ENCODE peak calls at places on chromosomes 1 and 21, in ten cellular contexts. One of them, this sample, is unnamed.

GRCh38 chr1:84253891-84254290 is 47.6 kb upstream of the SAMD13 start:
- DNase-seq in esophagus squamous epithelium: no peak
- DNase-seq in HFFc6: peak
- DNase-seq in A549: peak
- DNase-seq in B cell: no peak
- DNase-seq in A673: peak
- DNase-seq in GM12864: no peak
- DNase-seq in AG04449: peak
- DNase-seq in pancreas: peak
- DNase-seq in OCI-LY7: no peak
- DNase-seq in this sample: no peak

GRCh38 chr1:155002479-155003226 is at the start of gene ZBTB7B:
- DNase-seq in A673: peak
- DNase-seq in esophagus squamous epithelium: no peak
- DNase-seq in AG04449: no peak
- DNase-seq in pancreas: peak
- DNase-seq in B cell: peak
- DNase-seq in OCI-LY7: no peak
- DNase-seq in A549: peak
- DNase-seq in GM12864: no peak
- DNase-seq in HFFc6: no peak
- DNase-seq in this sample: peak

GRCh38 chr1:10950316-10951172 is 61.9 kb upstream of the TARDBP start:
- DNase-seq in B cell: no peak
- DNase-seq in GM12864: no peak
- DNase-seq in A549: no peak
- DNase-seq in esophagus squamous epithelium: no peak
- DNase-seq in A673: no peak
- DNase-seq in AG04449: no peak
- DNase-seq in OCI-LY7: no peak
- DNase-seq in pancreas: no peak
- DNase-seq in HFFc6: no peak
- DNase-seq in this sample: no peak

GRCh38 chr1:1171551-1172340 is 1.9 kb upstream of the TTLL10 start:
- DNase-seq in B cell: peak
- DNase-seq in A549: no peak
- DNase-seq in OCI-LY7: no peak
- DNase-seq in GM12864: no peak
- DNase-seq in esophagus squamous epithelium: no peak
- DNase-seq in AG04449: no peak
- DNase-seq in HFFc6: no peak
- DNase-seq in A673: no peak
- DNase-seq in pancreas: no peak
- DNase-seq in this sample: peak

GRCh38 chr1:163443863-163444262 is 122.1 kb downstream of the NUF2 start:
- DNase-seq in AG04449: no peak
- DNase-seq in A549: no peak
- DNase-seq in pancreas: no peak
- DNase-seq in HFFc6: no peak
- DNase-seq in B cell: no peak
- DNase-seq in OCI-LY7: no peak
- DNase-seq in A673: no peak
- DNase-seq in GM12864: no peak
- DNase-seq in esophagus squamous epithelium: no peak
- DNase-seq in this sample: no peak

GRCh38 chr1:2290595-2291510 is 62.7 kb downstream of the SKI start:
- DNase-seq in AG04449: peak
- DNase-seq in B cell: peak
- DNase-seq in esophagus squamous epithelium: peak
- DNase-seq in pancreas: peak
- DNase-seq in A549: no peak
- DNase-seq in OCI-LY7: peak
- DNase-seq in A673: peak
- DNase-seq in GM12864: peak
- DNase-seq in HFFc6: peak
- DNase-seq in this sample: peak

GRCh38 chr1:218659911-218660677 is 315.0 kb downstream of the TGFB2 start:
- DNase-seq in A673: no peak
- DNase-seq in OCI-LY7: no peak
- DNase-seq in HFFc6: peak
- DNase-seq in A549: no peak
- DNase-seq in GM12864: no peak
- DNase-seq in pancreas: no peak
- DNase-seq in AG04449: peak
- DNase-seq in esophagus squamous epithelium: no peak
- DNase-seq in B cell: no peak
- DNase-seq in this sample: no peak

GRCh38 chr1:78519446-78519845 is 28.7 kb downstream of the PTGFR start:
- DNase-seq in A549: no peak
- DNase-seq in A673: no peak
- DNase-seq in HFFc6: peak
- DNase-seq in esophagus squamous epithelium: no peak
- DNase-seq in pancreas: no peak
- DNase-seq in B cell: no peak
- DNase-seq in AG04449: no peak
- DNase-seq in OCI-LY7: no peak
- DNase-seq in GM12864: no peak
- DNase-seq in this sample: no peak

GRCh38 chr1:33206340-33206739 is 24.5 kb upstream of the TRIM62 start:
- DNase-seq in HFFc6: no peak
- DNase-seq in OCI-LY7: no peak
- DNase-seq in AG04449: no peak
- DNase-seq in A549: no peak
- DNase-seq in A673: no peak
- DNase-seq in B cell: no peak
- DNase-seq in esophagus squamous epithelium: no peak
- DNase-seq in pancreas: no peak
- DNase-seq in GM12864: no peak
- DNase-seq in this sample: no peak

DNA sequence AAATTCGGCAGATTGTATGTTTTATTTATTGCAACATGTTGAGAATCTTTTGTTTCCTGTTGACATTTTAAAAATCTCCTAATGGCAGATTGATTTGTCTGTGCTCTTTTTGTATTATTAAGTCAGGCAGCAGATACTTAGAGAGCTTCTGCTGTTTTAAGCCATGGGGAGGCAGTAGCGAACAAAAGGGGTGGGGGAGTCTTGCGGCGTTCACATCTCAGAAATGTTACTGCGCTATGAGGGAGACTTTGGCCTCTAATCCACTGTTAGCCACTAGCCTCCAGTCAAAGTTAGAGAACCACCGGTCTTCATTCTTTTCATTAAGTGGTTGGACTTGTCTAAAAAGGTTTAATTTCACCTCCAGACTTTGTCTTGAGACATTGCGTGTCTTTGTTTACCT is 93.6 kb downstream of the DYRK1A start:
- DNase-seq in esophagus squamous epithelium: no peak
- DNase-seq in B cell: no peak
- DNase-seq in OCI-LY7: no peak
- DNase-seq in AG04449: no peak
- DNase-seq in A549: peak
- DNase-seq in pancreas: no peak
- DNase-seq in HFFc6: no peak
- DNase-seq in A673: peak
- DNase-seq in GM12864: no peak
- DNase-seq in this sample: no peak
- TF ChIP-seq CTCF in esophagus squamous epithelium: no peak
- TF ChIP-seq CTCF in B cell: peak
- TF ChIP-seq CTCF in OCI-LY7: peak
- TF ChIP-seq CTCF in AG04449: no peak
- TF ChIP-seq CTCF in A549: no peak
- TF ChIP-seq CTCF in pancreas: no peak
- TF ChIP-seq CTCF in HFFc6: no peak
- TF ChIP-seq CTCF in A673: peak
- TF ChIP-seq CTCF in GM12864: no peak
- TF ChIP-seq CTCF in this sample: no peak

GRCh38 chr1:217331698-217332097 is 299.2 kb downstream of the GPATCH2 start:
- DNase-seq in A673: no peak
- DNase-seq in A549: no peak
- DNase-seq in GM12864: no peak
- DNase-seq in AG04449: no peak
- DNase-seq in esophagus squamous epithelium: no peak
- DNase-seq in B cell: no peak
- DNase-seq in OCI-LY7: no peak
- DNase-seq in HFFc6: no peak
- DNase-seq in pancreas: no peak
- DNase-seq in this sample: no peak

GRCh38 chr1:217336724-217337123 is 294.2 kb downstream of the GPATCH2 start:
- DNase-seq in HFFc6: no peak
- DNase-seq in A673: no peak
- DNase-seq in GM12864: no peak
- DNase-seq in AG04449: no peak
- DNase-seq in OCI-LY7: no peak
- DNase-seq in esophagus squamous epithelium: no peak
- DNase-seq in B cell: no peak
- DNase-seq in pancreas: no peak
- DNase-seq in A549: no peak
- DNase-seq in this sample: no peak

GRCh38 chr1:217332426-217333065 is 298.3 kb downstream of the GPATCH2 start:
- DNase-seq in A549: no peak
- DNase-seq in esophagus squamous epithelium: no peak
- DNase-seq in pancreas: no peak
- DNase-seq in B cell: no peak
- DNase-seq in A673: peak
- DNase-seq in HFFc6: no peak
- DNase-seq in AG04449: no peak
- DNase-seq in OCI-LY7: no peak
- DNase-seq in GM12864: no peak
- DNase-seq in this sample: no peak

GRCh38 chr1:217333939-217334338 is 297.0 kb downstream of the GPATCH2 start:
- DNase-seq in AG04449: no peak
- DNase-seq in esophagus squamous epithelium: no peak
- DNase-seq in pancreas: no peak
- DNase-seq in A549: peak
- DNase-seq in B cell: no peak
- DNase-seq in HFFc6: peak
- DNase-seq in OCI-LY7: peak
- DNase-seq in A673: peak
- DNase-seq in GM12864: peak
- DNase-seq in this sample: peak
- TF ChIP-seq CTCF in AG04449: peak
- TF ChIP-seq CTCF in esophagus squamous epithelium: peak
- TF ChIP-seq CTCF in pancreas: no peak
- TF ChIP-seq CTCF in A549: no peak
- TF ChIP-seq CTCF in B cell: no peak
- TF ChIP-seq CTCF in HFFc6: peak
- TF ChIP-seq CTCF in OCI-LY7: peak
- TF ChIP-seq CTCF in A673: peak
- TF ChIP-seq CTCF in GM12864: peak
- TF ChIP-seq CTCF in this sample: peak

DNA sequence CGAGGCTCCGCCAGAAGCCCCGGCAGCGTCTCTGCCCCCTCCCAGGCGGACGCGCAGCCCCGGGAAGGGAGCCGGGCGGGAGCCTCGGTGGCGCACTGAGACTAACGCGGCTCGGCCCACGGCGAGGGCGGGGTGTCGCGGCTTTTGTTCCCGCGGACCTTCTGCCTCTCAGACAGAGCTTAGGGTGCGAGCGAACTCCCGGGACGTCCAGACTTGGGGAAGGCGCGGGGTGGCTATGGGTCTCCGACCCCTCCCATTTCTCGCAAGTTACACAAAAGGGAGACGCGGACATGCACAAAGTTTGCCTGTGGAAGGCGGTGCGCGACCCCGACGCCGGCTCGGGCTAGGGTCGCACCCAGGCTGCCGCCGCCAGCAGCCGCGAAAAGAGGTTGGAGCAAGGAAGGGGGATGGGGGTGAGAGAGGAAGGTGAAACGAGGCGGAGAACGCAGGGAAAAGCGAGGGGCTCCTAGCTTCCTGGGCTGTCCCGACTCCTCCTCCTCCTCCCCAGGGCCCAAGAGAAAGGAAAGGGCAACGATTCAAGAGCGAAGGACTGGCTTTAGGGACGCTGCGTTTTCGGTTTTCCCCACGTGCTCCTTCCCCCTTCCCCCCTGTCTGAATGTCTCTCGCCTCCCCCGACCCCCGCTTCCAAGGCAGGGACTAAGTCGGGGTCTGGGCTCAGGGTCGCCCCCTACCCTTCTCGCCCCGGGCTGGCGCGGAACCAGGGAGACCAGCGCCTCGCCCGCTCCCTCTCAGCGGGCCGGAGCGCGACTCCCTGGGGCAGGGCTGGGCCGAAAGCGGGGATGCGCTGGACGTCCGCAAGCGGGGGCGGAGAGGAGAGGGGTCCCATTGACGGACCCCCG is 729 bp downstream of the APP start:
- DNase-seq in OCI-LY7: no peak
- DNase-seq in AG04449: no peak
- DNase-seq in A549: peak
- DNase-seq in esophagus squamous epithelium: no peak
- DNase-seq in A673: peak
- DNase-seq in HFFc6: peak
- DNase-seq in B cell: peak
- DNase-seq in pancreas: peak
- DNase-seq in GM12864: no peak
- DNase-seq in this sample: peak
- TF ChIP-seq CTCF in OCI-LY7: no peak
- TF ChIP-seq CTCF in AG04449: no peak
- TF ChIP-seq CTCF in A549: no peak
- TF ChIP-seq CTCF in esophagus squamous epithelium: no peak
- TF ChIP-seq CTCF in A673: no peak
- TF ChIP-seq CTCF in HFFc6: no peak
- TF ChIP-seq CTCF in B cell: no peak
- TF ChIP-seq CTCF in pancreas: no peak
- TF ChIP-seq CTCF in GM12864: no peak
- TF ChIP-seq CTCF in this sample: no peak

GRCh38 chr1:192476802-192477298 is 98.7 kb upstream of the RGS1 start:
- DNase-seq in A673: peak
- DNase-seq in B cell: no peak
- DNase-seq in GM12864: peak
- DNase-seq in OCI-LY7: no peak
- DNase-seq in esophagus squamous epithelium: no peak
- DNase-seq in AG04449: no peak
- DNase-seq in HFFc6: no peak
- DNase-seq in A549: no peak
- DNase-seq in pancreas: no peak
- DNase-seq in this sample: no peak

GRCh38 chr1:192475970-192476369 is 99.6 kb upstream of the RGS1 start:
- DNase-seq in AG04449: no peak
- DNase-seq in pancreas: no peak
- DNase-seq in A549: no peak
- DNase-seq in OCI-LY7: no peak
- DNase-seq in GM12864: no peak
- DNase-seq in esophagus squamous epithelium: no peak
- DNase-seq in B cell: no peak
- DNase-seq in A673: no peak
- DNase-seq in HFFc6: no peak
- DNase-seq in this sample: no peak

GRCh38 chr1:192475329-192475728 is 100.2 kb upstream of the RGS1 start:
- DNase-seq in OCI-LY7: no peak
- DNase-seq in A549: no peak
- DNase-seq in A673: no peak
- DNase-seq in AG04449: no peak
- DNase-seq in pancreas: no peak
- DNase-seq in B cell: no peak
- DNase-seq in esophagus squamous epithelium: no peak
- DNase-seq in GM12864: no peak
- DNase-seq in HFFc6: no peak
- DNase-seq in this sample: no peak

GRCh38 chr1:192477630-192478029 is 97.9 kb upstream of the RGS1 start:
- DNase-seq in B cell: no peak
- DNase-seq in AG04449: no peak
- DNase-seq in pancreas: no peak
- DNase-seq in GM12864: no peak
- DNase-seq in HFFc6: peak
- DNase-seq in OCI-LY7: peak
- DNase-seq in A673: peak
- DNase-seq in A549: peak
- DNase-seq in esophagus squamous epithelium: no peak
- DNase-seq in this sample: peak

GRCh38 chr1:192474080-192474683 is 101.4 kb upstream of the RGS1 start:
- DNase-seq in B cell: peak
- DNase-seq in esophagus squamous epithelium: no peak
- DNase-seq in GM12864: no peak
- DNase-seq in pancreas: no peak
- DNase-seq in HFFc6: no peak
- DNase-seq in AG04449: no peak
- DNase-seq in A673: peak
- DNase-seq in A549: no peak
- DNase-seq in OCI-LY7: peak
- DNase-seq in this sample: peak
- TF ChIP-seq CTCF in B cell: peak
- TF ChIP-seq CTCF in esophagus squamous epithelium: peak
- TF ChIP-seq CTCF in GM12864: peak
- TF ChIP-seq CTCF in pancreas: peak
- TF ChIP-seq CTCF in HFFc6: peak
- TF ChIP-seq CTCF in AG04449: no peak
- TF ChIP-seq CTCF in A673: peak
- TF ChIP-seq CTCF in A549: peak
- TF ChIP-seq CTCF in OCI-LY7: peak
- TF ChIP-seq CTCF in this sample: peak